ENCODE peak calls at places on chromosomes 1 and 21, in five cellular contexts. One of them, this sample, is unnamed.

GRCh38 chr1:150008699-150009098 is 1.8 kb downstream of the OTUD7B start:
- DNase-seq in HCT116: no peak
- DNase-seq in pancreas: no peak
- DNase-seq in HepG2: peak; percentile 70
- DNase-seq in kidney: no peak
- DNase-seq in this sample: no peak

GRCh38 chr1:12552111-12552888 is 65.7 kb downstream of the DHRS3 start:
- DNase-seq in HCT116: no peak
- DNase-seq in pancreas: no peak
- DNase-seq in HepG2: no peak
- DNase-seq in kidney: peak; percentile 79
- DNase-seq in this sample: no peak

GRCh38 chr1:9244501-9245229 is 10.1 kb downstream of the H6PD start:
- DNase-seq in HCT116: no peak
- DNase-seq in pancreas: peak; percentile 60
- DNase-seq in HepG2: no peak
- DNase-seq in kidney: no peak
- DNase-seq in this sample: no peak

GRCh38 chr1:151993734-151994496 is at the start of gene S100A10:
- DNase-seq in HCT116: no peak
- DNase-seq in pancreas: peak; percentile 65
- DNase-seq in HepG2: peak; percentile 46
- DNase-seq in kidney: peak; percentile 95
- DNase-seq in this sample: peak; percentile 60

GRCh38 chr1:168084396-168085231 is 52.1 kb downstream of the GPR161 start:
- DNase-seq in HCT116: peak; percentile 18
- DNase-seq in pancreas: peak; percentile 45
- DNase-seq in HepG2: peak; percentile 11
- DNase-seq in kidney: peak; percentile 85
- DNase-seq in this sample: peak; percentile 45

GRCh38 chr1:209456878-209457277 is 126.6 kb upstream of the CAMK1G start:
- DNase-seq in HCT116: no peak
- DNase-seq in pancreas: no peak
- DNase-seq in HepG2: no peak
- DNase-seq in kidney: no peak
- DNase-seq in this sample: peak; percentile 34

GRCh38 chr1:164922585-164922984 is 363.6 kb downstream of the PBX1 start:
- DNase-seq in HCT116: no peak
- DNase-seq in pancreas: no peak
- DNase-seq in HepG2: no peak
- DNase-seq in kidney: no peak
- DNase-seq in this sample: no peak

GRCh38 chr1:199705825-199706224 is 321.7 kb upstream of the NR5A2 start:
- DNase-seq in HCT116: no peak
- DNase-seq in pancreas: no peak
- DNase-seq in HepG2: no peak
- DNase-seq in kidney: no peak
- DNase-seq in this sample: no peak

GRCh38 chr1:64963466-64963865 is 2.9 kb downstream of the JAK1 start:
- DNase-seq in HCT116: no peak
- DNase-seq in pancreas: no peak
- DNase-seq in HepG2: no peak
- DNase-seq in kidney: no peak
- DNase-seq in this sample: no peak

GRCh38 chr1:218025454-218025853 is 259.6 kb upstream of the RRP15 start:
- DNase-seq in HCT116: no peak
- DNase-seq in pancreas: no peak
- DNase-seq in HepG2: no peak
- DNase-seq in kidney: no peak
- DNase-seq in this sample: no peak

DNA sequence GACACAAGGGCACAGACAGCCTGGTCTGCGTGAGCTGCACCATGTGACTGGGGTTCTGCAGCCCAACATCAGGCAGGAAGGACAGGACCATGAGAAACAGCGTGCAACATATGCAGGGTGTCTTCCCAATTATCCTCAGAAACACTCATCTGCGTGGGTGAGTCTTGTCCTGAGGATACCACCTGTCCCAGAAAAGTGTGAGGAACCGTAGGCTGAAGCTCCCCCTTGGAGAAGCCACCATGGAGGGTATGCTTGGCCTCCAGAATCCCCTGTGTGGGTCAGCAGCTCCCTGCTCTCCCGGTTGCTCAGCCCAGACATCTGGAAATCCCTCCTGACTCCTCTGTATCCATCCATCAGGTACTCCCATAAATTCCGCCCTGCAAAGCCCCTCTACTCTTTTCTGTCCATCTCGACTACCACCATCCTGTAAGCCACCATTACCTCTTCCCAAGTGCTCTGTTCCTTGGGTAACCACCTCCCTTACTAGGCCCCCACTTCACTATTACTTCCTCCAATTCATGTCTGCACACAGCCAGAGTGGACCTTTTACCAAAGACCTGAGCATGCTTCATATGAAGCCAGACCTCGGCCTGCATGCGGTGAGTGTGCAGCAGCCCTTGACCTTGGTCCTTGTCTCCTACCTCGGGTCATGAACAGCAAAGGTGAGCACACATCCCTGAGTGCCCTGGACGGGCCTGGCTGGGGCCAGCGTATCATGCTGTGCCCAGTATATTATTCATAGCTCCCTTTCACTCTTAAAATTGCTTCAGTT is 33.1 kb downstream of the ETS2 start:
- DNase-seq in HCT116: no peak
- DNase-seq in pancreas: no peak
- DNase-seq in HepG2: no peak
- DNase-seq in kidney: no peak
- DNase-seq in this sample: no peak
- H3K27ac ChIP-seq in HCT116: no peak overlapping the region
- H3K27ac ChIP-seq in pancreas: no peak overlapping the region
- H3K27ac ChIP-seq in HepG2: no peak overlapping the region
- H3K27ac ChIP-seq in kidney: no peak overlapping the region
- H3K27ac ChIP-seq in this sample: no peak overlapping the region

GRCh38 chr1:31704261-31705079 is 653 bp upstream of the COL16A1 start:
- DNase-seq in HCT116: no peak
- DNase-seq in pancreas: peak; percentile 66
- DNase-seq in HepG2: peak; percentile 73
- DNase-seq in kidney: no peak
- DNase-seq in this sample: no peak
- H3K27ac ChIP-seq in HCT116: no peak overlapping the region
- H3K27ac ChIP-seq in pancreas: peak overlapping the region; percentile 8
- H3K27ac ChIP-seq in HepG2: peak overlapping the region; percentile 57
- H3K27ac ChIP-seq in kidney: peak overlapping the region; percentile 34
- H3K27ac ChIP-seq in this sample: no peak overlapping the region

GRCh38 chr1:206471993-206472392 is 1.7 kb downstream of the IKBKE start:
- DNase-seq in HCT116: no peak
- DNase-seq in pancreas: no peak
- DNase-seq in HepG2: no peak
- DNase-seq in kidney: peak; percentile 7
- DNase-seq in this sample: no peak
- H3K27ac ChIP-seq in HCT116: no peak overlapping the region
- H3K27ac ChIP-seq in pancreas: no peak overlapping the region
- H3K27ac ChIP-seq in HepG2: no peak overlapping the region
- H3K27ac ChIP-seq in kidney: no peak overlapping the region
- H3K27ac ChIP-seq in this sample: no peak overlapping the region

DNA sequence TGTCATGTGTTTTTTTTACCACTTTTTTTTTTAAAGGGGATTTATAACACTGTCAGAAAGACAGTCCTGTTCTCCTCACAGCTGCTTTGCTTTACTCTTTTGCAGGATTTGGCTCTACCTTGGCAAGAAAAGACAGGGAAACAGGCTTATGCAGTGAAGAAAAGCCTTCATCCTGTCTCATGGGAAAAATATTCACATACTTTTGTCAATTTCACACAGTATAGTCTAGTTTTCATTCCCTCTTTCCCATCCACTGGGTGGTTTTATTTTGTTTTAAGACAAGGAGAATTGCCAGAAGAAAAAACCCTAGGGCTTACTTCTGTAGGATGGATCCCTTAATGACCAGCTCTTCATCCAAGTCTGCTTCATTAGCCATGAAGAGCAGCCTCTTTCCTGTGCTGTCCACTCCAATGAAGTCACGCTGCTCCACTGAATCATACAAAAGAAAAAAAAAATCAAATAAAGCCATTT is 60.0 kb downstream of the EIF2B3 start:
- DNase-seq in HCT116: no peak
- DNase-seq in pancreas: no peak
- DNase-seq in HepG2: no peak
- DNase-seq in kidney: no peak
- DNase-seq in this sample: no peak
- H3K27ac ChIP-seq in HCT116: no peak overlapping the region
- H3K27ac ChIP-seq in pancreas: no peak overlapping the region
- H3K27ac ChIP-seq in HepG2: no peak overlapping the region
- H3K27ac ChIP-seq in kidney: no peak overlapping the region
- H3K27ac ChIP-seq in this sample: no peak overlapping the region

GRCh38 chr1:68322837-68323687 is 90.7 kb upstream of the WLS start:
- DNase-seq in HCT116: peak; percentile 89
- DNase-seq in pancreas: no peak
- DNase-seq in HepG2: no peak
- DNase-seq in kidney: no peak
- DNase-seq in this sample: peak; percentile 13
- H3K27ac ChIP-seq in HCT116: peak overlapping the region; percentile 61
- H3K27ac ChIP-seq in pancreas: no peak overlapping the region
- H3K27ac ChIP-seq in HepG2: no peak overlapping the region
- H3K27ac ChIP-seq in kidney: no peak overlapping the region
- H3K27ac ChIP-seq in this sample: no peak overlapping the region

GRCh38 chr1:3390291-3390690 is 64.2 kb upstream of the ARHGEF16 start:
- DNase-seq in HCT116: no peak
- DNase-seq in pancreas: no peak
- DNase-seq in HepG2: no peak
- DNase-seq in kidney: no peak
- DNase-seq in this sample: no peak

GRCh38 chr1:3391711-3392110 is 62.8 kb upstream of the ARHGEF16 start:
- DNase-seq in HCT116: no peak
- DNase-seq in pancreas: no peak
- DNase-seq in HepG2: no peak
- DNase-seq in kidney: no peak
- DNase-seq in this sample: no peak

GRCh38 chr1:3396411-3396810 is 58.1 kb upstream of the ARHGEF16 start:
- DNase-seq in HCT116: no peak
- DNase-seq in pancreas: no peak
- DNase-seq in HepG2: no peak
- DNase-seq in kidney: no peak
- DNase-seq in this sample: no peak

GRCh38 chr1:3393987-3394920 is 60.2 kb upstream of the ARHGEF16 start:
- DNase-seq in HCT116: no peak
- DNase-seq in pancreas: no peak
- DNase-seq in HepG2: no peak
- DNase-seq in kidney: no peak
- DNase-seq in this sample: no peak

DNA sequence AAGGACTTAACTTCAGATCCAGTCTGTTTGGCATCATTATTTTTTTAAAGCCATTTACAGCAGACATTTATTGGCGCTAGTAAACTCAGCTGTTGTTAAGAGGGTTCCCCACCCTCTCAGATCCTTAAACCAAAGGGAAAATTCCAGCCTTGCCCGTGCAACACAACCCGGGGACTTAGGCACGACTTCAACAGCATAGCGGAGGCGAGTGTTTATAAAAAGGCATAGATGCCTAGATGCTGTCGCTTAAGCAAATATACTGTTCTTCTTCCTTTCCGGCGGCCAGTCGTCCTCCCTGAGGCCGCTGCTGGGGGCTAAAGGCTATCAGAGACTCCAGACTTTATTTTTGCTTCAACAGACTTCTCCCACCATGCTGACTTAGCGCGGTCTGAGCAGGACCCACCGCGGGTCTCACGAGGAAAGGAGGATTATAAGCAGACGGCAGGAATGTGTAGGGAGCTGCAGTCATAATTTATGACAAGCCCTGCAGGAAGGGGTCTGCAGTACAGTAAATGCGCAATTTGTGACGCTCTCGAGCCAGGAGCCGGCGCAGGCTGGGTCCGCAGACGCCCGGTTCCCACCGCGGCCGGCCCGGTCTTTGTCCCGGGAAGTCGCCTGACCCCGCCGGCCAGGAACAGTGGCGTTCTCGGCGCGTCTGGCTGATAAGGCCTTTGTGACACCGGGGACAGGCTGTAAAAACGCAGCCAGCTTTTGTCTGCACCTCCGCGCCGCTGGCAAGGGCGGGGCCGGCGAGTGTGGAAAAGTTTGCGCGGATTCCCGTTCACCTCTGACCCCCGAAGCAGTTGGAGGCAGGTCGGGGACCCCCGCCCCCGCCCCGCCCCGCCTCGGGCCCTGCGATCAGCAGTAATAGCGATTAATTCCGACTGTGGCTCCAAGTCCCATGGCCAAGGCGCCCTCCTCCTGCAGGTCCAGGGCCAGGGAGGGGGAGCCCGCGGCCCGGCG is 61.2 kb upstream of the ARHGEF16 start:
- DNase-seq in HCT116: no peak
- DNase-seq in pancreas: no peak
- DNase-seq in HepG2: no peak
- DNase-seq in kidney: no peak
- DNase-seq in this sample: no peak
- H3K27ac ChIP-seq in HCT116: no peak overlapping the region
- H3K27ac ChIP-seq in pancreas: no peak overlapping the region
- H3K27ac ChIP-seq in HepG2: no peak overlapping the region
- H3K27ac ChIP-seq in kidney: no peak overlapping the region
- H3K27ac ChIP-seq in this sample: peak overlapping the region; percentile 13

DNA sequence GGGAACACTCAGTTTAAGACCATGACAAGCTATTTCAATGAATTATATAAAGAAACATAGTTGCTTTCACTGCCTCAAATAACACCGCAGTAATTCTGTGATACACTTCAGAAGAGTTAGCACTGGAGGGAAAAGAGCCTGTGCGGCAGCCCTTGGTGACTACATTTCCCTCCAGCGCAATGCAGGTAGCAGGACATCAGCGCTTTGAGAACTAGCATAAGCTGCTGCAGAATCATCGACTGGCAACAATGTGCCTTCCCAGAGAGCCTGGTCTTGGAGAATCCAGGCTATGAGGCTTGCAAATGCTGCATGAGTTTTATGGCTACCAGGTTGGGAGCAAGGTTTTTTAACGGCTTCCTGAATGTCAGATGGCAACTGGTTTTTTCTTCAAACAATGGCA is 7.5 kb downstream of the NRIP1 start:
- DNase-seq in HCT116: no peak
- DNase-seq in pancreas: no peak
- DNase-seq in HepG2: no peak
- DNase-seq in kidney: no peak
- DNase-seq in this sample: no peak
- H3K27ac ChIP-seq in HCT116: peak overlapping the region; percentile 95
- H3K27ac ChIP-seq in pancreas: no peak overlapping the region
- H3K27ac ChIP-seq in HepG2: no peak overlapping the region
- H3K27ac ChIP-seq in kidney: peak overlapping the region; percentile 65
- H3K27ac ChIP-seq in this sample: no peak overlapping the region

DNA sequence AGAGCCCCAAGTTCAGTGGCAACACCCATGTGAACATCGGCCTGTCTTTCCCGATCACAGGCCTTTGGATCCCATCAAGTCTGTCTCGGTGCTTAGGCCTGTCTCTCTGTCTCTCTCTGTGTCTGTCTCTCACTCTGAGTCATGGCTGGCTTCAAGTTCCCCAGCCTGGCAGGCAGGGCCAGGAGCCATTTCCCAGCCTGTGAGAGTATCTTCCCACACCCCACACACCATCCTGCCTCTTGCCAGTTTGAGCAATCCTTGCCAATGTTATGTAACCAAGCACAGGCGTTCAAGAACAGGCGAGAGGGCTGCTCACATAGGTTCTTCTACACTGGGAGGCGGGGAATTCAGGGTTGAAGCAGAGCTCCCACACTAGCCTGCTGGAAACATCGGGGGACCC is 70.0 kb upstream of the TMEM51 start:
- DNase-seq in HCT116: no peak
- DNase-seq in pancreas: no peak
- DNase-seq in HepG2: no peak
- DNase-seq in kidney: peak; percentile 29
- DNase-seq in this sample: no peak
- H3K27ac ChIP-seq in HCT116: no peak overlapping the region
- H3K27ac ChIP-seq in pancreas: no peak overlapping the region
- H3K27ac ChIP-seq in HepG2: no peak overlapping the region
- H3K27ac ChIP-seq in kidney: no peak overlapping the region
- H3K27ac ChIP-seq in this sample: no peak overlapping the region

GRCh38 chr1:44681905-44682900 is 7.7 kb downstream of the ARMH1 start:
- DNase-seq in HCT116: no peak
- DNase-seq in pancreas: no peak
- DNase-seq in HepG2: peak; percentile 89
- DNase-seq in kidney: peak; percentile 24
- DNase-seq in this sample: no peak
- H3K27ac ChIP-seq in HCT116: no peak overlapping the region
- H3K27ac ChIP-seq in pancreas: no peak overlapping the region
- H3K27ac ChIP-seq in HepG2: peak overlapping the region; percentile 87
- H3K27ac ChIP-seq in kidney: no peak overlapping the region
- H3K27ac ChIP-seq in this sample: no peak overlapping the region

This sample was measured in SJCRH30.